ENCODE peak calls at places on chromosomes 2 and 18, in nine cellular contexts. One of them, this sample, is unnamed.

GRCh38 chr18:3675446-3675845 is 225.5 kb downstream of the TGIF1 start:
- DNase-seq in astrocyte: no peak
- DNase-seq in fibroblast of pulmonary artery: no peak
- DNase-seq in NCI-H524: no peak
- DNase-seq in stimulated activated CD4-positive, alpha-beta T cell treated with anti-CD3 and anti-CD28 coated beads, Interleukin-4, amount 100 ng/mL, for 4 hours: no peak
- DNase-seq in fibroblast of mammary gland: no peak
- DNase-seq in activated CD4-positive, alpha-beta memory T cell treated with anti-CD3 and anti-CD28 coated beads for 36 hours: no peak
- DNase-seq in NCI-H1105: no peak
- DNase-seq in astrocyte of the spinal cord: peak; percentile 16
- DNase-seq in this sample: no peak

GRCh38 chr18:24189007-24189528 is 50.2 kb downstream of the CABYR start:
- DNase-seq in NCI-H524: no peak
- DNase-seq in stimulated activated CD4-positive, alpha-beta T cell treated with anti-CD3 and anti-CD28 coated beads, Interleukin-4, amount 100 ng/mL, for 4 hours: no peak
- DNase-seq in astrocyte: no peak
- DNase-seq in fibroblast of pulmonary artery: peak; percentile 32
- DNase-seq in NCI-H1105: no peak
- DNase-seq in fibroblast of mammary gland: no peak
- DNase-seq in activated CD4-positive, alpha-beta memory T cell treated with anti-CD3 and anti-CD28 coated beads for 36 hours: no peak
- DNase-seq in astrocyte of the spinal cord: no peak
- DNase-seq in this sample: peak; percentile 22

GRCh38 chr2:215796160-215796559 is 217.2 kb downstream of the MREG start:
- DNase-seq in NCI-H524: no peak
- DNase-seq in astrocyte of the spinal cord: peak; percentile 97
- DNase-seq in fibroblast of mammary gland: peak; percentile 94
- DNase-seq in astrocyte: peak; percentile 85
- DNase-seq in NCI-H1105: no peak
- DNase-seq in stimulated activated CD4-positive, alpha-beta T cell treated with anti-CD3 and anti-CD28 coated beads, Interleukin-4, amount 100 ng/mL, for 4 hours: no peak
- DNase-seq in activated CD4-positive, alpha-beta memory T cell treated with anti-CD3 and anti-CD28 coated beads for 36 hours: no peak
- DNase-seq in fibroblast of pulmonary artery: peak; percentile 60
- DNase-seq in this sample: peak; percentile 52

GRCh38 chr2:1736997-1737480 is 7.3 kb downstream of the PXDN start:
- DNase-seq in activated CD4-positive, alpha-beta memory T cell treated with anti-CD3 and anti-CD28 coated beads for 36 hours: no peak
- DNase-seq in fibroblast of pulmonary artery: peak; percentile 58
- DNase-seq in fibroblast of mammary gland: peak; percentile 94
- DNase-seq in NCI-H524: no peak
- DNase-seq in astrocyte: peak; percentile 92
- DNase-seq in NCI-H1105: no peak
- DNase-seq in stimulated activated CD4-positive, alpha-beta T cell treated with anti-CD3 and anti-CD28 coated beads, Interleukin-4, amount 100 ng/mL, for 4 hours: no peak
- DNase-seq in astrocyte of the spinal cord: peak; percentile 88
- DNase-seq in this sample: peak; percentile 96

GRCh38 chr2:142218471-142218870 is 87.7 kb upstream of the LRP1B start:
- DNase-seq in activated CD4-positive, alpha-beta memory T cell treated with anti-CD3 and anti-CD28 coated beads for 36 hours: no peak
- DNase-seq in astrocyte: peak; percentile 30
- DNase-seq in fibroblast of mammary gland: peak; percentile 2
- DNase-seq in stimulated activated CD4-positive, alpha-beta T cell treated with anti-CD3 and anti-CD28 coated beads, Interleukin-4, amount 100 ng/mL, for 4 hours: no peak
- DNase-seq in NCI-H524: no peak
- DNase-seq in astrocyte of the spinal cord: peak; percentile 67
- DNase-seq in NCI-H1105: no peak
- DNase-seq in fibroblast of pulmonary artery: peak; percentile 14
- DNase-seq in this sample: no peak

GRCh38 chr18:57965246-57965645 is 78.8 kb upstream of the NEDD4L start:
- DNase-seq in NCI-H524: no peak
- DNase-seq in fibroblast of mammary gland: no peak
- DNase-seq in astrocyte of the spinal cord: no peak
- DNase-seq in stimulated activated CD4-positive, alpha-beta T cell treated with anti-CD3 and anti-CD28 coated beads, Interleukin-4, amount 100 ng/mL, for 4 hours: no peak
- DNase-seq in NCI-H1105: no peak
- DNase-seq in astrocyte: no peak
- DNase-seq in fibroblast of pulmonary artery: no peak
- DNase-seq in activated CD4-positive, alpha-beta memory T cell treated with anti-CD3 and anti-CD28 coated beads for 36 hours: no peak
- DNase-seq in this sample: no peak

GRCh38 chr2:38959938-38960608 is 70.4 kb downstream of the ARHGEF33 start:
- DNase-seq in stimulated activated CD4-positive, alpha-beta T cell treated with anti-CD3 and anti-CD28 coated beads, Interleukin-4, amount 100 ng/mL, for 4 hours: peak; percentile 69
- DNase-seq in fibroblast of mammary gland: peak; percentile 83
- DNase-seq in NCI-H524: peak; percentile 82
- DNase-seq in astrocyte of the spinal cord: peak; percentile 88
- DNase-seq in activated CD4-positive, alpha-beta memory T cell treated with anti-CD3 and anti-CD28 coated beads for 36 hours: peak; percentile 82
- DNase-seq in astrocyte: peak; percentile 83
- DNase-seq in fibroblast of pulmonary artery: peak; percentile 90
- DNase-seq in NCI-H1105: no peak
- DNase-seq in this sample: peak; percentile 84

GRCh38 chr18:55402731-55403405 is 185.1 kb downstream of the TCF4 start:
- DNase-seq in activated CD4-positive, alpha-beta memory T cell treated with anti-CD3 and anti-CD28 coated beads for 36 hours: no peak
- DNase-seq in fibroblast of pulmonary artery: peak; percentile 62
- DNase-seq in astrocyte of the spinal cord: peak; percentile 57
- DNase-seq in NCI-H524: no peak
- DNase-seq in stimulated activated CD4-positive, alpha-beta T cell treated with anti-CD3 and anti-CD28 coated beads, Interleukin-4, amount 100 ng/mL, for 4 hours: no peak
- DNase-seq in astrocyte: peak; percentile 37
- DNase-seq in fibroblast of mammary gland: no peak
- DNase-seq in NCI-H1105: peak; percentile 61
- DNase-seq in this sample: peak; percentile 48

GRCh38 chr2:341017-341542 is 53.2 kb upstream of the ALKAL2 start:
- DNase-seq in astrocyte: no peak
- DNase-seq in fibroblast of mammary gland: no peak
- DNase-seq in astrocyte of the spinal cord: no peak
- DNase-seq in NCI-H1105: peak; percentile 58
- DNase-seq in activated CD4-positive, alpha-beta memory T cell treated with anti-CD3 and anti-CD28 coated beads for 36 hours: no peak
- DNase-seq in fibroblast of pulmonary artery: no peak
- DNase-seq in NCI-H524: no peak
- DNase-seq in stimulated activated CD4-positive, alpha-beta T cell treated with anti-CD3 and anti-CD28 coated beads, Interleukin-4, amount 100 ng/mL, for 4 hours: no peak
- DNase-seq in this sample: no peak

GRCh38 chr2:127176371-127177311 is 43.5 kb downstream of the CYP27C1 start:
- DNase-seq in astrocyte: no peak
- DNase-seq in astrocyte of the spinal cord: no peak
- DNase-seq in NCI-H524: peak; percentile 63
- DNase-seq in stimulated activated CD4-positive, alpha-beta T cell treated with anti-CD3 and anti-CD28 coated beads, Interleukin-4, amount 100 ng/mL, for 4 hours: no peak
- DNase-seq in fibroblast of mammary gland: peak; percentile 25
- DNase-seq in activated CD4-positive, alpha-beta memory T cell treated with anti-CD3 and anti-CD28 coated beads for 36 hours: no peak
- DNase-seq in fibroblast of pulmonary artery: no peak
- DNase-seq in NCI-H1105: no peak
- DNase-seq in this sample: peak; percentile 90

GRCh38 chr18:68484241-68484640 is 230.7 kb downstream of the TMX3 start:
- DNase-seq in activated CD4-positive, alpha-beta memory T cell treated with anti-CD3 and anti-CD28 coated beads for 36 hours: no peak
- DNase-seq in astrocyte of the spinal cord: peak; percentile 35
- DNase-seq in fibroblast of pulmonary artery: peak; percentile 44
- DNase-seq in NCI-H524: no peak
- DNase-seq in stimulated activated CD4-positive, alpha-beta T cell treated with anti-CD3 and anti-CD28 coated beads, Interleukin-4, amount 100 ng/mL, for 4 hours: no peak
- DNase-seq in NCI-H1105: no peak
- DNase-seq in astrocyte: peak; percentile 60
- DNase-seq in fibroblast of mammary gland: peak; percentile 52
- DNase-seq in this sample: peak; percentile 34

GRCh38 chr2:65349863-65350262 is 82.5 kb downstream of the SPRED2 start:
- DNase-seq in NCI-H1105: peak; percentile 78
- DNase-seq in stimulated activated CD4-positive, alpha-beta T cell treated with anti-CD3 and anti-CD28 coated beads, Interleukin-4, amount 100 ng/mL, for 4 hours: no peak
- DNase-seq in fibroblast of mammary gland: peak; percentile 85
- DNase-seq in NCI-H524: peak; percentile 97
- DNase-seq in astrocyte of the spinal cord: peak; percentile 79
- DNase-seq in fibroblast of pulmonary artery: peak; percentile 83
- DNase-seq in activated CD4-positive, alpha-beta memory T cell treated with anti-CD3 and anti-CD28 coated beads for 36 hours: no peak
- DNase-seq in astrocyte: peak; percentile 73
- DNase-seq in this sample: peak; percentile 92

GRCh38 chr2:48749820-48750739 is 5.4 kb downstream of the LHCGR start:
- DNase-seq in stimulated activated CD4-positive, alpha-beta T cell treated with anti-CD3 and anti-CD28 coated beads, Interleukin-4, amount 100 ng/mL, for 4 hours: no peak
- DNase-seq in fibroblast of mammary gland: no peak
- DNase-seq in astrocyte of the spinal cord: no peak
- DNase-seq in fibroblast of pulmonary artery: no peak
- DNase-seq in NCI-H524: no peak
- DNase-seq in activated CD4-positive, alpha-beta memory T cell treated with anti-CD3 and anti-CD28 coated beads for 36 hours: no peak
- DNase-seq in astrocyte: no peak
- DNase-seq in NCI-H1105: no peak
- DNase-seq in this sample: no peak

GRCh38 chr2:121253021-121253673 is 31.9 kb downstream of the TFCP2L1 start:
- DNase-seq in activated CD4-positive, alpha-beta memory T cell treated with anti-CD3 and anti-CD28 coated beads for 36 hours: no peak
- DNase-seq in NCI-H524: no peak
- DNase-seq in astrocyte of the spinal cord: no peak
- DNase-seq in fibroblast of mammary gland: no peak
- DNase-seq in stimulated activated CD4-positive, alpha-beta T cell treated with anti-CD3 and anti-CD28 coated beads, Interleukin-4, amount 100 ng/mL, for 4 hours: no peak
- DNase-seq in NCI-H1105: no peak
- DNase-seq in fibroblast of pulmonary artery: no peak
- DNase-seq in astrocyte: no peak
- DNase-seq in this sample: no peak

GRCh38 chr18:69102959-69103358 is 297.7 kb upstream of the DOK6 start:
- DNase-seq in astrocyte of the spinal cord: peak; percentile 17
- DNase-seq in fibroblast of pulmonary artery: peak; percentile 19
- DNase-seq in stimulated activated CD4-positive, alpha-beta T cell treated with anti-CD3 and anti-CD28 coated beads, Interleukin-4, amount 100 ng/mL, for 4 hours: no peak
- DNase-seq in astrocyte: peak; percentile 3
- DNase-seq in fibroblast of mammary gland: peak; percentile 61
- DNase-seq in NCI-H524: no peak
- DNase-seq in activated CD4-positive, alpha-beta memory T cell treated with anti-CD3 and anti-CD28 coated beads for 36 hours: no peak
- DNase-seq in NCI-H1105: no peak
- DNase-seq in this sample: peak; percentile 79

GRCh38 chr2:168241208-168241607 is 6.2 kb downstream of the STK39 start:
- DNase-seq in astrocyte: peak; percentile 13
- DNase-seq in NCI-H1105: no peak
- DNase-seq in fibroblast of pulmonary artery: no peak
- DNase-seq in activated CD4-positive, alpha-beta memory T cell treated with anti-CD3 and anti-CD28 coated beads for 36 hours: peak; percentile 67
- DNase-seq in stimulated activated CD4-positive, alpha-beta T cell treated with anti-CD3 and anti-CD28 coated beads, Interleukin-4, amount 100 ng/mL, for 4 hours: no peak
- DNase-seq in astrocyte of the spinal cord: no peak
- DNase-seq in NCI-H524: peak; percentile 2
- DNase-seq in fibroblast of mammary gland: no peak
- DNase-seq in this sample: no peak

GRCh38 chr2:222709191-222709891 is 37.9 kb downstream of the MOGAT1 start:
- DNase-seq in astrocyte of the spinal cord: peak; percentile 98
- DNase-seq in NCI-H1105: no peak
- DNase-seq in activated CD4-positive, alpha-beta memory T cell treated with anti-CD3 and anti-CD28 coated beads for 36 hours: peak; percentile 15
- DNase-seq in fibroblast of mammary gland: peak; percentile 98
- DNase-seq in stimulated activated CD4-positive, alpha-beta T cell treated with anti-CD3 and anti-CD28 coated beads, Interleukin-4, amount 100 ng/mL, for 4 hours: no peak
- DNase-seq in fibroblast of pulmonary artery: peak; percentile 99
- DNase-seq in astrocyte: peak; percentile 100
- DNase-seq in NCI-H524: peak; percentile 82
- DNase-seq in this sample: peak; percentile 99

This sample was measured in fibroblast of villous mesenchyme.